ENCODE peak calls at places on chromosomes 3 and 15, in four cellular contexts. One of them, this sample, is unnamed.

GRCh38 chr3:177778633-177779032 is 581.4 kb upstream of the TBL1XR1 start:
- DNase-seq in HS-5: no peak
- DNase-seq in GOT3: no peak
- DNase-seq in hippocampal formation: no peak
- DNase-seq in this sample: no peak

GRCh38 chr15:66830358-66830757 is 128.3 kb downstream of the SMAD6 start:
- DNase-seq in HS-5: no peak
- DNase-seq in GOT3: peak
- DNase-seq in hippocampal formation: no peak
- DNase-seq in this sample: no peak

GRCh38 chr3:60053518-60054265 is 1003.9 kb upstream of the CFAP20DC start:
- DNase-seq in HS-5: peak
- DNase-seq in GOT3: no peak
- DNase-seq in hippocampal formation: no peak
- DNase-seq in this sample: no peak

GRCh38 chr15:70154440-70155347 is 57.0 kb upstream of the TLE3 start:
- DNase-seq in HS-5: no peak
- DNase-seq in GOT3: no peak
- DNase-seq in hippocampal formation: no peak
- DNase-seq in this sample: no peak

GRCh38 chr3:72821170-72821781 is 27.0 kb downstream of the SHQ1 start:
- DNase-seq in HS-5: no peak
- DNase-seq in GOT3: no peak
- DNase-seq in hippocampal formation: no peak
- DNase-seq in this sample: no peak

GRCh38 chr15:57820119-57820518 is 113.6 kb downstream of the POLR2M start:
- DNase-seq in HS-5: peak
- DNase-seq in GOT3: no peak
- DNase-seq in hippocampal formation: no peak
- DNase-seq in this sample: no peak

GRCh38 chr15:66876731-66877545 is 174.9 kb downstream of the SMAD6 start:
- DNase-seq in HS-5: no peak
- DNase-seq in GOT3: no peak
- DNase-seq in hippocampal formation: no peak
- DNase-seq in this sample: no peak

GRCh38 chr15:56798639-56799038 is 65.3 kb upstream of the ZNF280D start:
- DNase-seq in HS-5: no peak
- DNase-seq in GOT3: no peak
- DNase-seq in hippocampal formation: no peak
- DNase-seq in this sample: no peak

GRCh38 chr15:28184166-28184565 is 85.1 kb upstream of the OCA2 start:
- DNase-seq in HS-5: no peak
- DNase-seq in GOT3: no peak
- DNase-seq in hippocampal formation: no peak
- DNase-seq in this sample: no peak

GRCh38 chr15:56675930-56676329 is 57.4 kb downstream of the ZNF280D start:
- DNase-seq in HS-5: no peak
- DNase-seq in GOT3: no peak
- DNase-seq in hippocampal formation: no peak
- DNase-seq in this sample: no peak

GRCh38 chr3:56624725-56625124 is 58.3 kb downstream of the TASOR start:
- DNase-seq in HS-5: peak
- DNase-seq in GOT3: no peak
- DNase-seq in hippocampal formation: no peak
- DNase-seq in this sample: no peak

GRCh38 chr15:93088981-93089854 is at the start of gene RGMA:
- DNase-seq in HS-5: no peak
- DNase-seq in GOT3: no peak
- DNase-seq in hippocampal formation: peak
- DNase-seq in this sample: peak

GRCh38 chr3:9349321-9350117 is 13.3 kb upstream of the THUMPD3 start:
- DNase-seq in HS-5: peak
- DNase-seq in GOT3: no peak
- DNase-seq in hippocampal formation: no peak
- DNase-seq in this sample: no peak

GRCh38 chr3:127467386-127467785 is 123.1 kb downstream of the TPRA1 start:
- DNase-seq in HS-5: no peak
- DNase-seq in GOT3: no peak
- DNase-seq in hippocampal formation: no peak
- DNase-seq in this sample: no peak

GRCh38 chr3:125513490-125514115 is 6.4 kb downstream of the SNX4 start:
- DNase-seq in HS-5: no peak
- DNase-seq in GOT3: no peak
- DNase-seq in hippocampal formation: no peak
- DNase-seq in this sample: no peak

GRCh38 chr3:123078101-123078500 is 11.3 kb downstream of the PDIA5 start:
- DNase-seq in HS-5: no peak
- DNase-seq in GOT3: no peak
- DNase-seq in hippocampal formation: no peak
- DNase-seq in this sample: no peak

GRCh38 chr15:57692709-57693108 is 13.8 kb upstream of the POLR2M start:
- DNase-seq in HS-5: no peak
- DNase-seq in GOT3: no peak
- DNase-seq in hippocampal formation: no peak
- DNase-seq in this sample: no peak

GRCh38 chr15:99097441-99098410 is 7.2 kb upstream of the SYNM start:
- DNase-seq in HS-5: no peak
- DNase-seq in GOT3: no peak
- DNase-seq in hippocampal formation: no peak
- DNase-seq in this sample: no peak

GRCh38 chr3:176796371-176796770 is 400.9 kb downstream of the TBL1XR1 start:
- DNase-seq in HS-5: peak
- DNase-seq in GOT3: no peak
- DNase-seq in hippocampal formation: no peak
- DNase-seq in this sample: no peak

GRCh38 chr3:154089416-154090115 is 31.6 kb upstream of the ARHGEF26 start:
- DNase-seq in HS-5: no peak
- DNase-seq in GOT3: no peak
- DNase-seq in hippocampal formation: no peak
- DNase-seq in this sample: no peak

GRCh38 chr15:57639306-57639705 is 47.6 kb downstream of the MYZAP start:
- DNase-seq in HS-5: no peak
- DNase-seq in GOT3: no peak
- DNase-seq in hippocampal formation: no peak
- DNase-seq in this sample: no peak

GRCh38 chr3:100865442-100865841 is 127.8 kb downstream of the ABI3BP start:
- DNase-seq in HS-5: no peak
- DNase-seq in GOT3: no peak
- DNase-seq in hippocampal formation: no peak
- DNase-seq in this sample: no peak

GRCh38 chr3:134392336-134392983 is 18.2 kb upstream of the AMOTL2 start:
- DNase-seq in HS-5: no peak
- DNase-seq in GOT3: no peak
- DNase-seq in hippocampal formation: no peak
- DNase-seq in this sample: peak

This sample was measured in frontal cortex.